ENCODE peak calls at places on chromosomes 1 and 21, in nine cellular contexts. One of them, this sample, is unnamed.

GRCh38 chr1:7495894-7496293 is 275.2 kb upstream of the VAMP3 start:
- DNase-seq in stimulated activated naive CD8-positive, alpha-beta T cell treated with anti-CD3 and anti-CD28 coated beads, Interleukin-15, amount 100 ng/mL, for 72 hours: no peak
- DNase-seq in hypothalamus: no peak
- DNase-seq in adrenal gland: no peak
- DNase-seq in GM19239: no peak
- DNase-seq in Right ventricle myocardium superior: no peak
- DNase-seq in tibial nerve: no peak
- DNase-seq in left ventricle myocardium inferior: no peak
- DNase-seq in H1: no peak
- DNase-seq in this sample: no peak

GRCh38 chr1:218705391-218705790 is 360.3 kb downstream of the TGFB2 start:
- DNase-seq in hypothalamus: no peak
- DNase-seq in adrenal gland: no peak
- DNase-seq in GM19239: no peak
- DNase-seq in H1: no peak
- DNase-seq in left ventricle myocardium inferior: no peak
- DNase-seq in stimulated activated naive CD8-positive, alpha-beta T cell treated with anti-CD3 and anti-CD28 coated beads, Interleukin-15, amount 100 ng/mL, for 72 hours: no peak
- DNase-seq in tibial nerve: no peak
- DNase-seq in Right ventricle myocardium superior: no peak
- DNase-seq in this sample: no peak

GRCh38 chr21:27132270-27132669 is 165.4 kb upstream of the ADAMTS5 start:
- DNase-seq in hypothalamus: no peak
- DNase-seq in adrenal gland: no peak
- DNase-seq in tibial nerve: no peak
- DNase-seq in stimulated activated naive CD8-positive, alpha-beta T cell treated with anti-CD3 and anti-CD28 coated beads, Interleukin-15, amount 100 ng/mL, for 72 hours: no peak
- DNase-seq in left ventricle myocardium inferior: no peak
- DNase-seq in GM19239: no peak
- DNase-seq in Right ventricle myocardium superior: no peak
- DNase-seq in H1: no peak
- DNase-seq in this sample: no peak

GRCh38 chr1:12219800-12220199 is 10.0 kb upstream of the VPS13D start:
- DNase-seq in tibial nerve: no peak
- DNase-seq in left ventricle myocardium inferior: no peak
- DNase-seq in H1: no peak
- DNase-seq in stimulated activated naive CD8-positive, alpha-beta T cell treated with anti-CD3 and anti-CD28 coated beads, Interleukin-15, amount 100 ng/mL, for 72 hours: no peak
- DNase-seq in adrenal gland: no peak
- DNase-seq in Right ventricle myocardium superior: no peak
- DNase-seq in hypothalamus: no peak
- DNase-seq in GM19239: no peak
- DNase-seq in this sample: no peak

GRCh38 chr21:46423546-46424061 is 35.1 kb upstream of the DIP2A start:
- DNase-seq in left ventricle myocardium inferior: no peak
- DNase-seq in tibial nerve: no peak
- DNase-seq in GM19239: no peak
- DNase-seq in H1: no peak
- DNase-seq in stimulated activated naive CD8-positive, alpha-beta T cell treated with anti-CD3 and anti-CD28 coated beads, Interleukin-15, amount 100 ng/mL, for 72 hours: no peak
- DNase-seq in adrenal gland: no peak
- DNase-seq in Right ventricle myocardium superior: peak
- DNase-seq in hypothalamus: no peak
- DNase-seq in this sample: no peak

GRCh38 chr21:46150491-46151121 is 4.8 kb downstream of the FTCD start:
- DNase-seq in GM19239: no peak
- DNase-seq in tibial nerve: no peak
- DNase-seq in adrenal gland: peak
- DNase-seq in left ventricle myocardium inferior: no peak
- DNase-seq in hypothalamus: no peak
- DNase-seq in stimulated activated naive CD8-positive, alpha-beta T cell treated with anti-CD3 and anti-CD28 coated beads, Interleukin-15, amount 100 ng/mL, for 72 hours: peak
- DNase-seq in H1: no peak
- DNase-seq in Right ventricle myocardium superior: peak
- DNase-seq in this sample: peak

GRCh38 chr1:30318864-30319718 is 404.3 kb downstream of the MATN1 start:
- DNase-seq in left ventricle myocardium inferior: no peak
- DNase-seq in adrenal gland: no peak
- DNase-seq in GM19239: no peak
- DNase-seq in hypothalamus: no peak
- DNase-seq in Right ventricle myocardium superior: no peak
- DNase-seq in stimulated activated naive CD8-positive, alpha-beta T cell treated with anti-CD3 and anti-CD28 coated beads, Interleukin-15, amount 100 ng/mL, for 72 hours: no peak
- DNase-seq in tibial nerve: no peak
- DNase-seq in H1: no peak
- DNase-seq in this sample: no peak

GRCh38 chr1:2966435-2966834 is 54.8 kb upstream of the ACTRT2 start:
- DNase-seq in stimulated activated naive CD8-positive, alpha-beta T cell treated with anti-CD3 and anti-CD28 coated beads, Interleukin-15, amount 100 ng/mL, for 72 hours: no peak
- DNase-seq in Right ventricle myocardium superior: peak
- DNase-seq in adrenal gland: no peak
- DNase-seq in H1: no peak
- DNase-seq in GM19239: no peak
- DNase-seq in left ventricle myocardium inferior: peak
- DNase-seq in tibial nerve: no peak
- DNase-seq in hypothalamus: no peak
- DNase-seq in this sample: no peak

GRCh38 chr21:44509539-44509938 is 30.5 kb downstream of the KRTAP10-1 start:
- DNase-seq in Right ventricle myocardium superior: peak
- DNase-seq in left ventricle myocardium inferior: peak
- DNase-seq in hypothalamus: no peak
- DNase-seq in stimulated activated naive CD8-positive, alpha-beta T cell treated with anti-CD3 and anti-CD28 coated beads, Interleukin-15, amount 100 ng/mL, for 72 hours: no peak
- DNase-seq in tibial nerve: no peak
- DNase-seq in H1: no peak
- DNase-seq in adrenal gland: no peak
- DNase-seq in GM19239: no peak
- DNase-seq in this sample: peak

GRCh38 chr1:159936284-159936904 is 9.0 kb downstream of the IGSF9 start:
- DNase-seq in stimulated activated naive CD8-positive, alpha-beta T cell treated with anti-CD3 and anti-CD28 coated beads, Interleukin-15, amount 100 ng/mL, for 72 hours: peak
- DNase-seq in Right ventricle myocardium superior: peak
- DNase-seq in left ventricle myocardium inferior: peak
- DNase-seq in hypothalamus: no peak
- DNase-seq in H1: no peak
- DNase-seq in tibial nerve: peak
- DNase-seq in adrenal gland: peak
- DNase-seq in GM19239: peak
- DNase-seq in this sample: peak

GRCh38 chr1:12506581-12507280 is 111.3 kb downstream of the DHRS3 start:
- DNase-seq in H1: no peak
- DNase-seq in hypothalamus: no peak
- DNase-seq in Right ventricle myocardium superior: no peak
- DNase-seq in stimulated activated naive CD8-positive, alpha-beta T cell treated with anti-CD3 and anti-CD28 coated beads, Interleukin-15, amount 100 ng/mL, for 72 hours: no peak
- DNase-seq in tibial nerve: no peak
- DNase-seq in left ventricle myocardium inferior: no peak
- DNase-seq in adrenal gland: no peak
- DNase-seq in GM19239: no peak
- DNase-seq in this sample: no peak

GRCh38 chr1:41662061-41662655 is 177.7 kb upstream of the EDN2 start:
- DNase-seq in hypothalamus: peak
- DNase-seq in GM19239: peak
- DNase-seq in H1: no peak
- DNase-seq in adrenal gland: peak
- DNase-seq in tibial nerve: peak
- DNase-seq in stimulated activated naive CD8-positive, alpha-beta T cell treated with anti-CD3 and anti-CD28 coated beads, Interleukin-15, amount 100 ng/mL, for 72 hours: peak
- DNase-seq in Right ventricle myocardium superior: peak
- DNase-seq in left ventricle myocardium inferior: peak
- DNase-seq in this sample: peak

GRCh38 chr1:7267493-7267892 is 482.2 kb downstream of the CAMTA1 start:
- DNase-seq in hypothalamus: no peak
- DNase-seq in stimulated activated naive CD8-positive, alpha-beta T cell treated with anti-CD3 and anti-CD28 coated beads, Interleukin-15, amount 100 ng/mL, for 72 hours: no peak
- DNase-seq in H1: no peak
- DNase-seq in GM19239: no peak
- DNase-seq in Right ventricle myocardium superior: no peak
- DNase-seq in adrenal gland: no peak
- DNase-seq in tibial nerve: no peak
- DNase-seq in left ventricle myocardium inferior: no peak
- DNase-seq in this sample: no peak

GRCh38 chr1:22275626-22276395 is 132.9 kb upstream of the WNT4 start:
- DNase-seq in hypothalamus: peak
- DNase-seq in GM19239: peak
- DNase-seq in adrenal gland: peak
- DNase-seq in H1: peak
- DNase-seq in Right ventricle myocardium superior: peak
- DNase-seq in tibial nerve: peak
- DNase-seq in left ventricle myocardium inferior: no peak
- DNase-seq in stimulated activated naive CD8-positive, alpha-beta T cell treated with anti-CD3 and anti-CD28 coated beads, Interleukin-15, amount 100 ng/mL, for 72 hours: peak
- DNase-seq in this sample: peak

GRCh38 chr1:203522237-203522636 is 28.3 kb downstream of the OPTC start:
- DNase-seq in left ventricle myocardium inferior: no peak
- DNase-seq in adrenal gland: no peak
- DNase-seq in H1: no peak
- DNase-seq in tibial nerve: no peak
- DNase-seq in Right ventricle myocardium superior: no peak
- DNase-seq in hypothalamus: no peak
- DNase-seq in GM19239: no peak
- DNase-seq in stimulated activated naive CD8-positive, alpha-beta T cell treated with anti-CD3 and anti-CD28 coated beads, Interleukin-15, amount 100 ng/mL, for 72 hours: no peak
- DNase-seq in this sample: no peak

GRCh38 chr1:154990276-154990675 is 3.1 kb upstream of the LENEP start:
- DNase-seq in GM19239: no peak
- DNase-seq in stimulated activated naive CD8-positive, alpha-beta T cell treated with anti-CD3 and anti-CD28 coated beads, Interleukin-15, amount 100 ng/mL, for 72 hours: no peak
- DNase-seq in Right ventricle myocardium superior: no peak
- DNase-seq in H1: no peak
- DNase-seq in adrenal gland: no peak
- DNase-seq in tibial nerve: no peak
- DNase-seq in left ventricle myocardium inferior: no peak
- DNase-seq in hypothalamus: no peak
- DNase-seq in this sample: no peak

GRCh38 chr1:166972827-166973226 is 2.5 kb downstream of the ILDR2 start:
- DNase-seq in stimulated activated naive CD8-positive, alpha-beta T cell treated with anti-CD3 and anti-CD28 coated beads, Interleukin-15, amount 100 ng/mL, for 72 hours: no peak
- DNase-seq in left ventricle myocardium inferior: no peak
- DNase-seq in H1: no peak
- DNase-seq in GM19239: no peak
- DNase-seq in Right ventricle myocardium superior: no peak
- DNase-seq in tibial nerve: no peak
- DNase-seq in hypothalamus: no peak
- DNase-seq in adrenal gland: no peak
- DNase-seq in this sample: no peak

GRCh38 chr1:162145280-162145965 is 75.9 kb downstream of the NOS1AP start:
- DNase-seq in left ventricle myocardium inferior: no peak
- DNase-seq in Right ventricle myocardium superior: no peak
- DNase-seq in GM19239: no peak
- DNase-seq in tibial nerve: no peak
- DNase-seq in adrenal gland: no peak
- DNase-seq in stimulated activated naive CD8-positive, alpha-beta T cell treated with anti-CD3 and anti-CD28 coated beads, Interleukin-15, amount 100 ng/mL, for 72 hours: no peak
- DNase-seq in H1: no peak
- DNase-seq in hypothalamus: no peak
- DNase-seq in this sample: no peak

GRCh38 chr21:25176637-25177412 is 430.5 kb downstream of the MRPL39 start:
- DNase-seq in GM19239: no peak
- DNase-seq in left ventricle myocardium inferior: no peak
- DNase-seq in tibial nerve: no peak
- DNase-seq in stimulated activated naive CD8-positive, alpha-beta T cell treated with anti-CD3 and anti-CD28 coated beads, Interleukin-15, amount 100 ng/mL, for 72 hours: no peak
- DNase-seq in H1: no peak
- DNase-seq in hypothalamus: no peak
- DNase-seq in Right ventricle myocardium superior: no peak
- DNase-seq in adrenal gland: no peak
- DNase-seq in this sample: no peak

GRCh38 chr1:30423570-30423969 is 299.8 kb downstream of the MATN1 start:
- DNase-seq in GM19239: no peak
- DNase-seq in Right ventricle myocardium superior: no peak
- DNase-seq in left ventricle myocardium inferior: no peak
- DNase-seq in tibial nerve: no peak
- DNase-seq in adrenal gland: no peak
- DNase-seq in H1: no peak
- DNase-seq in stimulated activated naive CD8-positive, alpha-beta T cell treated with anti-CD3 and anti-CD28 coated beads, Interleukin-15, amount 100 ng/mL, for 72 hours: no peak
- DNase-seq in hypothalamus: no peak
- DNase-seq in this sample: no peak

GRCh38 chr1:181094813-181095212 is 6.3 kb downstream of the IER5 start:
- DNase-seq in tibial nerve: peak
- DNase-seq in H1: no peak
- DNase-seq in left ventricle myocardium inferior: no peak
- DNase-seq in stimulated activated naive CD8-positive, alpha-beta T cell treated with anti-CD3 and anti-CD28 coated beads, Interleukin-15, amount 100 ng/mL, for 72 hours: no peak
- DNase-seq in Right ventricle myocardium superior: no peak
- DNase-seq in GM19239: no peak
- DNase-seq in adrenal gland: no peak
- DNase-seq in hypothalamus: no peak
- DNase-seq in this sample: no peak

GRCh38 chr1:183450086-183450485 is 22.2 kb upstream of the SMG7 start:
- DNase-seq in GM19239: no peak
- DNase-seq in adrenal gland: no peak
- DNase-seq in Right ventricle myocardium superior: no peak
- DNase-seq in stimulated activated naive CD8-positive, alpha-beta T cell treated with anti-CD3 and anti-CD28 coated beads, Interleukin-15, amount 100 ng/mL, for 72 hours: no peak
- DNase-seq in left ventricle myocardium inferior: no peak
- DNase-seq in hypothalamus: no peak
- DNase-seq in H1: no peak
- DNase-seq in tibial nerve: no peak
- DNase-seq in this sample: no peak

GRCh38 chr21:32592929-32593502 is 7.7 kb upstream of the TCP10L start:
- DNase-seq in stimulated activated naive CD8-positive, alpha-beta T cell treated with anti-CD3 and anti-CD28 coated beads, Interleukin-15, amount 100 ng/mL, for 72 hours: no peak
- DNase-seq in left ventricle myocardium inferior: no peak
- DNase-seq in tibial nerve: no peak
- DNase-seq in H1: no peak
- DNase-seq in Right ventricle myocardium superior: no peak
- DNase-seq in hypothalamus: no peak
- DNase-seq in adrenal gland: no peak
- DNase-seq in GM19239: no peak
- DNase-seq in this sample: no peak

GRCh38 chr21:31172328-31172727 is 134.1 kb upstream of the KRTAP19-8 start:
- DNase-seq in stimulated activated naive CD8-positive, alpha-beta T cell treated with anti-CD3 and anti-CD28 coated beads, Interleukin-15, amount 100 ng/mL, for 72 hours: no peak
- DNase-seq in left ventricle myocardium inferior: no peak
- DNase-seq in Right ventricle myocardium superior: no peak
- DNase-seq in H1: no peak
- DNase-seq in tibial nerve: no peak
- DNase-seq in hypothalamus: no peak
- DNase-seq in GM19239: no peak
- DNase-seq in adrenal gland: no peak
- DNase-seq in this sample: no peak

This sample was measured in left ventricle myocardium superior.